ENCODE peak calls at places on chromosomes 5 and 9, in five cellular contexts. A is GM20000; E is adrenal gland; T is CD8-positive, alpha-beta T cell; J is CD4-positive, alpha-beta T cell. S is an unnamed sample.
A peak's percentile ranks its signal among the peaks of the same experiment; 100 is the strongest.

GRCh38 chr9:72363908-72364678 is 915 bp downstream of the ZFAND5 start:
- DNase-seq in A (peak; percentile 91), E (peak; percentile 68), T (peak; percentile 70), J (peak; percentile 74), S (peak; percentile 38)

GRCh38 chr5:167096816-167097215 is 1194.6 kb upstream of the WWC1 start:
- DNase-seq in A (no peak), E (no peak), T (no peak), J (no peak), S (no peak)

GRCh38 chr5:43367453-43367852 is 44.7 kb downstream of the CCL28 start:
- DNase-seq in A (no peak), E (no peak), T (no peak), J (no peak), S (no peak)

GRCh38 chr5:45295231-45295630 is 400.9 kb downstream of the HCN1 start:
- DNase-seq in A (no peak), E (no peak), T (no peak), J (no peak), S (no peak)

GRCh38 chr9:94985649-94986048 is 259.1 kb downstream of the AOPEP start:
- DNase-seq in A (no peak), E (no peak), T (no peak), J (no peak), S (no peak)

GRCh38 chr9:107730691-107731090 is 241.1 kb upstream of the KLF4 start:
- DNase-seq in A (no peak), E (no peak), T (no peak), J (no peak), S (no peak)

GRCh38 chr9:22840641-22841040 is 394.0 kb downstream of the DMRTA1 start:
- DNase-seq in A (no peak), E (no peak), T (no peak), J (no peak), S (no peak)

GRCh38 chr9:117392992-117393391 is 21.9 kb downstream of the ASTN2 start:
- DNase-seq in A (no peak), E (no peak), T (no peak), J (no peak), S (no peak)

GRCh38 chr5:59095480-59095879 is 512.6 kb downstream of the RAB3C start:
- DNase-seq in A (no peak), E (no peak), T (no peak), J (no peak), S (no peak)

GRCh38 chr5:172707285-172708182 is 63.5 kb downstream of the DUSP1 start:
- DNase-seq in A (no peak), E (peak; percentile 65), T (no peak), J (no peak), S (peak; percentile 32)

GRCh38 chr5:159156839-159157238 is 52.5 kb downstream of the RNF145 start:
- DNase-seq in A (peak; percentile 68), E (peak; percentile 55), T (peak; percentile 39), J (no peak), S (peak; percentile 18)

GRCh38 chr9:1522219-1522767 is 472.1 kb downstream of the DMRT2 start:
- DNase-seq in A (peak; percentile 9), E (no peak), T (no peak), J (no peak), S (no peak)

GRCh38 chr9:6843742-6844141 is 86.0 kb downstream of the KDM4C start:
- DNase-seq in A (no peak), E (no peak), T (no peak), J (no peak), S (no peak)

GRCh38 chr9:72464819-72465218 is 56.6 kb upstream of the TMC1 start:
- DNase-seq in A (no peak), E (peak; percentile 7), T (no peak), J (no peak), S (no peak)

GRCh38 chr5:122377023-122377422 is 65.0 kb downstream of the SNCAIP start:
- DNase-seq in A (no peak), E (no peak), T (no peak), J (no peak), S (no peak)

GRCh38 chr9:123925161-123925560 is 4.8 kb downstream of the DENND1A start:
- DNase-seq in A (no peak), E (no peak), T (no peak), J (no peak), S (no peak)

GRCh38 chr9:123121457-123121856 is 88.0 kb downstream of the GPR21 start:
- DNase-seq in A (no peak), E (no peak), T (no peak), J (no peak), S (no peak)

GRCh38 chr5:42612997-42613396 is 143.6 kb upstream of the CCDC152 start:
- DNase-seq in A (no peak), E (no peak), T (no peak), J (no peak), S (no peak)

GRCh38 chr5:10432059-10433008 is 9.3 kb upstream of the ROPN1L start:
- DNase-seq in A (no peak), E (no peak), T (no peak), J (no peak), S (no peak)

GRCh38 chr5:171601266-171601881 is 181.9 kb downstream of the FGF18 start:
- DNase-seq in A (no peak), E (peak; percentile 25), T (no peak), J (no peak), S (no peak)

GRCh38 chr9:80086822-80087345 is 515.1 kb downstream of the TLE4 start:
- DNase-seq in A (no peak), E (no peak), T (no peak), J (no peak), S (no peak)

GRCh38 chr9:134502261-134503211 is 139.1 kb upstream of the COL5A1 start:
- DNase-seq in A (no peak), E (peak; percentile 97), T (no peak), J (no peak), S (no peak)

GRCh38 chr5:21152611-21153010 is 1164.6 kb upstream of the CDH18 start:
- DNase-seq in A (no peak), E (no peak), T (no peak), J (no peak), S (no peak)

GRCh38 chr5:68187268-68188055 is 28.1 kb upstream of the PIK3R1 start:
- DNase-seq in A (no peak), E (peak; percentile 19), T (no peak), J (no peak), S (peak; percentile 60)

GRCh38 chr5:135880278-135880677 is 15.4 kb downstream of the IL9 start:
- DNase-seq in A (no peak), E (no peak), T (no peak), J (no peak), S (no peak)
- TF ChIP-seq CTCF in A (no peak), E (no peak), T (no peak), J (no peak), S (peak; percentile 24)

GRCh38 chr5:177507165-177507564 is 2.5 kb downstream of the DOK3 start:
- DNase-seq in A (no peak), E (no peak), T (no peak), J (no peak), S (no peak)
- TF ChIP-seq CTCF in A (no peak), E (peak; percentile 8), T (no peak), J (no peak), S (peak; percentile 43)

GRCh38 chr9:109639666-109640231 is 140.2 kb upstream of the PALM2AKAP2 start:
- DNase-seq in A (no peak), E (no peak), T (no peak), J (no peak), S (no peak)

GRCh38 chr9:109640232-109641078 is 139.5 kb upstream of the PALM2AKAP2 start:
- DNase-seq in A (no peak), E (peak; percentile 22), T (no peak), J (no peak), S (peak; percentile 51)

DNA sequence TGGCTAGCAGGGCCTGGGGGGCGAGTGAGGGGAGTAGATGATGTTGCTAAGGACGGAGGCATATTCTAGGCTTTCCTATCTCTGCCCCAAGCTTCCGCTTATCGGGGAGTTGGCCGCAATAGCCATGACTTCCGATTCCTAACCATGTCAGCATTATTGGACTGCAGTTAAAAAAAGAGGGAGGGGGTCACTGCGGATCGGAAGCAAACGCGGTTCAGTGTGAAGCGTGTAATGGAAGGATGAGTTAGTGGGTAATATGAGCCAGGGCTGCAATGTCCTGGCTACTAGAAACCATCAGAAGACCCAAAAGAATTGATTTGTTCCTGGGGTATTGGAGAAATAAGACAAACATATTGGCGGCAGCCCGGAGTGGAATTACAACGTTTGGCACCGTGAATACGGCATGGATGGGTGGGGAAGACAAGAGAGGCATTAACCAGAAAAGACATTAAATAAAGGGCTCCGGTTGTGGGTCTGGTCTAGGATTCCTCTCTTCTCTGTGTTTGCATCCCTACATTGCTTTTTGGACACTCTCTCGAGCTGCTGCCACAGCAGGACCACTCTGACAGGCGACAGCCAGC is 138.8 kb upstream of the PALM2AKAP2 start:
- DNase-seq in A (no peak), E (no peak), T (no peak), J (no peak), S (no peak)
- TF ChIP-seq CTCF in A (no peak), E (no peak), T (no peak), J (no peak), S (no peak)

GRCh38 chr9:88174324-88174723 is 36.0 kb upstream of the SPATA31C2 start:
- DNase-seq in A (no peak), E (no peak), T (no peak), J (no peak), S (no peak)
- TF ChIP-seq CTCF in A (no peak), E (no peak), T (no peak), J (no peak), S (no peak)

GRCh38 chr5:147240266-147240985 is 5.6 kb downstream of the STK32A start:
- DNase-seq in A (no peak), E (no peak), T (no peak), J (no peak), S (no peak)

GRCh38 chr5:147234098-147234824 is 565 bp upstream of the STK32A start:
- DNase-seq in A (no peak), E (no peak), T (no peak), J (no peak), S (no peak)

GRCh38 chr5:147234825-147235635 is at the start of gene STK32A:
- DNase-seq in A (no peak), E (peak; percentile 83), T (no peak), J (no peak), S (peak; percentile 48)
- TF ChIP-seq CTCF in A (no peak), E (no peak), T (no peak), J (no peak), S (no peak)

DNA sequence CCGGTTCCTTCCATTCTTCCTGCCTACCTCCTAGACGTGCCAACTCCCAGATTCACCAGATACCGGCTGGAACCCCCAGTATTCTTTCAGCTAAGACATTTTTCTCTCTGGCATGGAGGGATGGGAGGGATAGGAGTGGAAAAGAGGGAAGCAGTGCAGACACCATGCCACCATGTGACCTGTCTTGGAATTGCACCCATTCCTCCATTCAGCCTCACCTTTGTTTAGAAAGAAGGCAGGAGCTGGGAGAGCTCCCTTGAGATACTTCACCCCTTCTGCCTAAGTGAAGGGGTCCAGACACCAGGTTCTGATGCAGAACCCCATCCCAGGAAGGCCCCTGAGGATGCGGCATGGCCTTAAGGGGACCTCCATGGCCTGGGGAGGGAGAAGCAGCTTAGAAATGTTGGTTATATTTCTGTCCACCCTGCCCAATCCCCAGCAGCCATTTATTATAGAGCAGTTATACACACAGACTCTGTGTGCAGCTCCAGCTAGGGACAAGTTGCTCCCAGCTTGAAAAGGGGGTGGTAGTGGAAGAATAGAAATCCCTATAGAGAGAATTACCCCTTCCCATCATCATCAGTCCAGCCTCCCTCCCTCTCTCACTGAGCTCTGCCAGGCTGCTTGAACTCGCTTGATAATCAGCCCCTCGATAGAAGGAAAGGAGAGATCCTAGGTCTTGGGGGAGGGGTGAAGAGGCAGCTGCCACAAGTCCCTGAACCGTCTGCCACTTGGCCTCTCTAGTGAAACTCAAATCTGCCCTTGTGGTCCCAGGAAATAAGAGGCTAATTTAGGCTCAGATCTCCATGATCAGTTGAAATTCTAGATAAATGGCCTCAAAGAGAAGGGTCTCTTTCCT is 5.1 kb downstream of the DNAJB5 start:
- DNase-seq in A (no peak), E (peak; percentile 57), T (no peak), J (no peak), S (peak; percentile 47)
- TF ChIP-seq CTCF in A (peak; percentile 41), E (peak; percentile 54), T (no peak), J (peak; percentile 30), S (peak; percentile 70)

GRCh38 chr9:15403155-15403554 is 19.5 kb upstream of the SNAPC3 start:
- DNase-seq in A (peak; percentile 33), E (peak; percentile 47), T (no peak), J (no peak), S (no peak)
- TF ChIP-seq CTCF in A (no peak), E (no peak), T (no peak), J (no peak), S (peak; percentile 34)